ENCODE peak calls at places on chromosomes 7 and 10, in eight cellular contexts. U is prostate gland, A is suprapubic skin, T is GM12878, P is body of pancreas, L is heart left ventricle, X is spleen, I is uterus. F is an unnamed sample.

GRCh38 chr7:121202834-121203233 is 126.0 kb upstream of the WNT16 start:
- DNase-seq in L (no peak), I (no peak), X (no peak), A (no peak), U (no peak), P (no peak), T (no peak), F (peak; percentile 13)

GRCh38 chr10:84842593-84842992 is 514.2 kb downstream of the CCSER2 start:
- DNase-seq in X (no peak), P (no peak), U (no peak), A (no peak), I (no peak), L (no peak), T (no peak), F (no peak)

GRCh38 chr10:36538945-36539586 is 586.3 kb upstream of the ANKRD30A start:
- DNase-seq in T (no peak), X (no peak), U (no peak), L (no peak), I (peak; percentile 15), A (no peak), P (no peak), F (peak; percentile 67)

GRCh38 chr10:10869592-10869991 is 148.1 kb upstream of the CELF2 start:
- DNase-seq in U (no peak), L (no peak), T (peak; percentile 31), A (no peak), P (no peak), I (no peak), X (no peak), F (peak; percentile 73)

GRCh38 chr7:128939861-128940410 is 2.2 kb downstream of the IRF5 start:
- DNase-seq in P (no peak), L (no peak), U (no peak), I (no peak), T (no peak), A (peak; percentile 77), X (peak; percentile 83), F (no peak)

GRCh38 chr10:8047452-8048280 is 6.8 kb upstream of the GATA3 start:
- DNase-seq in X (no peak), A (no peak), T (no peak), I (no peak), L (no peak), U (no peak), P (no peak), F (no peak)

GRCh38 chr10:48470115-48470892 is 134.6 kb downstream of the ARHGAP22 start:
- DNase-seq in L (no peak), A (peak; percentile 54), I (peak; percentile 19), X (no peak), T (no peak), U (no peak), P (no peak), F (no peak)

GRCh38 chr7:90455163-90456030 is 14.0 kb upstream of the PTTG1IP2 start:
- DNase-seq in T (peak; percentile 7), X (no peak), P (no peak), U (peak; percentile 24), L (no peak), A (no peak), I (no peak), F (peak; percentile 54)

GRCh38 chr10:6406220-6407033 is 173.6 kb downstream of the PRKCQ start:
- DNase-seq in U (no peak), P (no peak), A (no peak), T (no peak), X (no peak), I (no peak), L (no peak), F (peak; percentile 44)

GRCh38 chr10:110069502-110069982 is 61.8 kb downstream of the ADD3 start:
- DNase-seq in T (no peak), X (no peak), I (no peak), L (no peak), A (no peak), U (no peak), P (no peak), F (no peak)

GRCh38 chr10:5583525-5584175 is 58.9 kb downstream of the CALML3 start:
- DNase-seq in L (peak; percentile 75), T (peak; percentile 37), P (peak; percentile 77), X (peak; percentile 79), A (no peak), I (no peak), U (peak; percentile 76), F (peak; percentile 77)

GRCh38 chr10:95756061-95756751 is at the start of gene ENTPD1:
- DNase-seq in A (no peak), I (no peak), T (peak; percentile 48), P (no peak), U (no peak), L (no peak), X (no peak), F (no peak)

GRCh38 chr7:17062433-17063383 is 180.9 kb upstream of the AGR3 start:
- DNase-seq in L (no peak), X (no peak), A (no peak), I (no peak), U (no peak), P (no peak), T (no peak), F (no peak)

GRCh38 chr10:91349381-91349780 is 60.8 kb upstream of the HECTD2 start:
- DNase-seq in U (peak; percentile 30), I (no peak), A (no peak), L (no peak), T (no peak), P (peak; percentile 18), X (no peak), F (peak; percentile 78)

GRCh38 chr10:100763043-100763747 is 17.8 kb downstream of the PAX2 start:
- DNase-seq in U (no peak), X (no peak), I (no peak), A (no peak), L (no peak), P (no peak), T (no peak), F (no peak)

GRCh38 chr7:148304456-148304855 is 286.1 kb upstream of the C7orf33 start:
- DNase-seq in I (no peak), X (no peak), U (no peak), T (peak; percentile 12), L (no peak), P (no peak), A (no peak), F (peak; percentile 24)

GRCh38 chr10:114868801-114869200 is 47.2 kb downstream of the FHIP2A start:
- DNase-seq in L (no peak), U (no peak), A (no peak), P (no peak), T (no peak), I (no peak), X (no peak), F (peak; percentile 73)

DNA sequence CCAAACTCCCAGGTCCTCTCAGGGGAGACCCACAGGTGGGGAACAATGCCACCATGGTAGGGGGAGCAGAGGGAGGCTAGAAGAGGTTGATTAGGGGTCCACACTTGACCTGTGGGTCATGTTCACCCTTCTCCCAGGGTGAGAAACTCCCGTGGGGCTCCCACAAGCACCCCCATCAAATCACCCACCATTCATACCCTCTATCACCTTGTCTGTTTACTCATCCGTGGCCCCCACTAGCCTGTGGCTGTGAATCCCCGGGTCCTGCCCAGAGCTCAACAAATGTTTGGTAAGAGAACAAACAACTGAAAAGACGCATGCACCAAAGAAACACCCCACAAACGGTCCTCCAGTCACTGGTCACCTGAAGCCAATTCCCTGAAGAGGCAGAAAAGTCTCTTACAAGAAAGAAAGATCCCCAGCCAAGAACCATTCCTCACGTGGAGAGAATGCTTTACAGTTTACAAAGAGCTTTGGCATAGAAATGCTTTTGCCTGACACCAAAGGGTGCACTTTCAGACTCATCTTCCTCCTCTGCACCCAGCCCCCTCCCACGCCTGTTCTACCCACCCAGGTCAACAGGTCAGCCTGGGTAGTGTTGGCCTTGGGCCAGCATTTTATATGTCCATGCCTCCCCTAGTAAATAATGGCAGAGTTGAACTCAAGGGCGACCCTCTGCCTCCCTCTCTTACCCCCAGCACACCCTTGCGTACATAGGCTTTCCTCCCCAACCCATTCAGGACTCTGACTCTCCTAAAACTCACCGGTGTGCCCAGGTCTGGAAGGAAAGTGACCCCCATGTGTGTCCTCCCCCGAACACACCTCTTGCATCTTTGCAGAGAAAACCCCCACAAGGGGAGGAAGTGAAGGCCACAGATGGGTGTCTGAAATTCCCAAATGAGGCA is 1.8 kb downstream of the ZCCHC24 start:
- DNase-seq in X (peak; percentile 75), P (no peak), U (peak; percentile 24), L (no peak), T (no peak), A (peak; percentile 75), I (no peak), F (no peak)
- H3K4me3 ChIP-seq in X (peak overlapping the region; percentile 72), P (peak overlapping the region; percentile 63), U (peak overlapping the region; percentile 84), L (peak overlapping the region; percentile 91), T (peak overlapping the region; percentile 62), A (peak overlapping the region; percentile 93), I (peak overlapping the region; percentile 57), F (no peak overlapping the region)

DNA sequence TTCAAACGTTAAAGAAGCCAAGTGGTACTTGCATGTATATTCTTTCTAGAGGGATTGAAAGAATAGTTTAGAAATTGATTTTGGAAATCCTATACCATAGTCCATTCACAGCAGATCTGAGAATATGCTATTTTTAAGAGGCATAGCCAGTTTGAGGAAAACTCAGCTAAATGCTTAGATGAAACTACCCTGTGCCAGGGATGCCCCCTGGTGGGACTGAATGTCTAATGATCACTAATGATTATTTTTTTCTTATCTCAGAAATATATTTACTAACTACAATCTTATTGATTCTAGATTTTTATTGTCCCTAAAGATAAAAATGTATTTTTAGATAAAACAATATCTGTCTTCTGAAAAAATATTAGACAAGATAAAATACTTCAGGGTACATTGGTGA is 844.9 kb upstream of the PHF14 start:
- DNase-seq in U (no peak), A (no peak), I (no peak), L (no peak), P (peak; percentile 13), X (no peak), T (no peak), F (no peak)
- TF ChIP-seq CTCF in U (no peak), A (no peak), I (peak; percentile 30), L (peak; percentile 4), P (peak; percentile 28), X (no peak), T (no peak), F (peak; percentile 21)

GRCh38 chr10:71451754-71452153 is 55.0 kb downstream of the CDH23 start:
- DNase-seq in P (no peak), I (no peak), X (no peak), U (no peak), A (no peak), L (no peak), T (no peak), F (no peak)
- H3K4me3 ChIP-seq in P (no peak overlapping the region), I (no peak overlapping the region), X (no peak overlapping the region), U (no peak overlapping the region), A (no peak overlapping the region), L (no peak overlapping the region), T (no peak overlapping the region), F (no peak overlapping the region)

DNA sequence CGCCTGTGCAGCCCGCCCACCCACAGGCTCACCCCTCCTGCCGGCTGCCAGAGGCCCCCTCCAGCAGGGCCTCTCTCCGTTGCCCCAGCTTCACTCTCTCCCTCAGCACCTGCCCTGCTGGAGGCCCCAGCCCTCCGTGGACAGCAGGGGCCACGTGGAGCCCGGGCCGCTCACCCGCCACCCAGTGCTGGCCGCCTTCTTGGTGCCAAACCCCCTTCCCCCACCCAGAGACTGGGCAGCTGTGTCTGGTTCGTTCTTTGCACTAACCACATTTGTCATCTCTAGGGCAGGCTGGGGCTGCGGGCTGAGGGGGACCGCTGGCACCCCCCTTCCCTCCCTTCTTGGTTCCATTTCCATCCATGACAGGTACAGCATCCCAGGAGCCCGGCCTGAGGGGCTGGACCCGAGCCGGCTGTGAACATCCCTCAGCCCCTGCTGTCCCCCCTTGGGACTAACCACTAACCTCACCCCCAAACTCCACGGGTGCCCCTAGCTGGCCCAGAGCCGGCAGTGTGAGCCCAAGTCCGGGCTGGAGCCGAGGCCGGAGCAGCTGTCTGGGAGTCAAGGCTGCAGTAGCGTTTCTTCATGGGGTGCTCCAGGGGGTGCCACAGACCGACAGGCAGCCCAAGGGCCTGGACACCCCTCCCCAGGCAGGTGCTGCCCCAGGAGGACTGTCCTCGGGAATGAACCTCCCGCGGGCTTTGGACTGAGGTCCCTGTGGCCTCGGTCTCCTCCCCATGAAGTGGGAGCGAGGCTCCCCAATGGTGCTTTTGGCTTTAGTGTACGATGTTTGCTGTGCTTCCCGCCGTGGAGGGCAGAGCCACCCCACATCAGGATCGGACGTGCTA is 25.5 kb upstream of the AMZ1 start:
- DNase-seq in X (peak; percentile 70), A (no peak), L (peak; percentile 69), P (no peak), I (no peak), U (no peak), T (no peak), F (no peak)
- TF ChIP-seq CTCF in X (no peak), A (no peak), L (no peak), P (no peak), I (no peak), U (no peak), T (no peak), F (no peak)